ENCODE peak calls at places on chromosomes 2 and 18, in four cellular contexts. C is right cardiac atrium, D is heart left ventricle, U is AG04450. S is an unnamed sample.

GRCh38 chr2:223093436-223093839 is 41.4 kb downstream of the KCNE4 start:
- DNase-seq in C (peak), U (peak), D (peak), S (peak)

GRCh38 chr2:217753460-217754200 is 249.2 kb downstream of the TNS1 start:
- DNase-seq in C (no peak), D (no peak), U (no peak), S (no peak)

GRCh38 chr2:101803945-101804696 is 106.6 kb downstream of the MAP4K4 start:
- DNase-seq in D (no peak), U (no peak), C (no peak), S (no peak)

GRCh38 chr2:239883326-239884050 is 141.7 kb downstream of the NDUFA10 start:
- DNase-seq in C (no peak), D (no peak), U (no peak), S (no peak)

GRCh38 chr2:108907822-108908716 is 81.0 kb downstream of the EDAR start:
- DNase-seq in C (no peak), D (no peak), U (no peak), S (no peak)

GRCh38 chr2:49298230-49298629 is 143.9 kb upstream of the FSHR start:
- DNase-seq in U (no peak), D (no peak), C (no peak), S (no peak)

GRCh38 chr2:191968151-191968550 is 121.3 kb upstream of the CAVIN2 start:
- DNase-seq in D (no peak), C (no peak), U (no peak), S (no peak)

GRCh38 chr18:76565238-76566173 is 70.5 kb upstream of the ZNF516 start:
- DNase-seq in D (peak), U (peak), C (peak), S (peak)

GRCh38 chr2:10700078-10700803 is 10.5 kb upstream of the NOL10 start:
- DNase-seq in U (no peak), C (no peak), D (no peak), S (no peak)

GRCh38 chr2:11099122-11100065 is 55.9 kb upstream of the SLC66A3 start:
- DNase-seq in C (no peak), U (no peak), D (no peak), S (no peak)

GRCh38 chr2:33250417-33251029 is 225.9 kb upstream of the RASGRP3 start:
- DNase-seq in C (no peak), U (no peak), D (no peak), S (no peak)

GRCh38 chr2:162244559-162245031 is 1.4 kb upstream of the FAP start:
- DNase-seq in D (peak), U (no peak), C (peak), S (peak)

GRCh38 chr2:151459368-151459767 is 49.7 kb downstream of the RIF1 start:
- DNase-seq in C (no peak), U (no peak), D (no peak), S (no peak)

GRCh38 chr2:181894381-181894780 is 2.9 kb downstream of the ITPRID2 start:
- DNase-seq in D (no peak), U (no peak), C (no peak), S (no peak)

GRCh38 chr2:181948227-181948626 is 37.4 kb upstream of the PPP1R1C start:
- DNase-seq in U (no peak), C (no peak), D (no peak), S (no peak)

GRCh38 chr2:1512321-1513289 is 99.3 kb downstream of the TPO start:
- DNase-seq in D (no peak), U (no peak), C (no peak), S (no peak)

GRCh38 chr2:40255118-40255517 is 196.8 kb downstream of the SLC8A1 start:
- DNase-seq in C (no peak), D (no peak), U (no peak), S (no peak)

GRCh38 chr18:79518028-79518682 is 122.4 kb downstream of the NFATC1 start:
- DNase-seq in U (no peak), D (peak), C (no peak), S (no peak)

GRCh38 chr2:6148887-6149286 is 456.7 kb downstream of the SOX11 start:
- DNase-seq in D (no peak), U (no peak), C (no peak), S (no peak)

GRCh38 chr18:35099911-35100310 is 58.7 kb downstream of the MAPRE2 start:
- DNase-seq in D (no peak), C (no peak), U (no peak), S (no peak)

GRCh38 chr2:29894822-29895221 is 26.6 kb downstream of the ALK start:
- DNase-seq in C (no peak), U (no peak), D (no peak), S (no peak)

GRCh38 chr18:35519148-35519899 is 21.6 kb upstream of the INO80C start:
- DNase-seq in U (no peak), D (no peak), C (no peak), S (no peak)

GRCh38 chr2:11023326-11024009 is 111.7 kb downstream of the KCNF1 start:
- DNase-seq in C (no peak), U (no peak), D (no peak), S (no peak)

GRCh38 chr18:79714531-79715240 is 35.1 kb downstream of the CTDP1 start:
- DNase-seq in U (no peak), D (no peak), C (no peak), S (no peak)

DNA sequence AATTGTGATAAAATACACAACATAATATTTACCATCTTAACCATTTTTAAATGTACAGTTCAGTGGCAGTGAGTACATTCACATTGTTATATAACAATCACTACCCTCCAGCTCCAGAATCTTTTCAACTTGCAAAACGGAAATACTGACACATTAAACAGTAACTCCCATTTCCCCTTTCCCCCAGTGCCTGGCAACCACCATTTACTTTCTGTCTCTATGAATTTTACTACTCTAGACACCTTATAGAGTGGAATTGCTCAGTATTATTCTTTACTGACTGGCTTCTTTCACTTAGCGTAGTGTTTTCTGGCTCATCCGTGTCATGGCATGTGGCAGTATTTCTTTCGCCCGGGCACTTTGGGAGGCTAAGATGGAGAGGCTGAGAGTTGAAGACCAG is 32.6 kb downstream of the FASTKD2 start:
- DNase-seq in U (no peak), D (no peak), C (no peak), S (no peak)
- H3K27ac ChIP-seq in U (no peak), D (no peak), C (no peak), S (no peak)

DNA sequence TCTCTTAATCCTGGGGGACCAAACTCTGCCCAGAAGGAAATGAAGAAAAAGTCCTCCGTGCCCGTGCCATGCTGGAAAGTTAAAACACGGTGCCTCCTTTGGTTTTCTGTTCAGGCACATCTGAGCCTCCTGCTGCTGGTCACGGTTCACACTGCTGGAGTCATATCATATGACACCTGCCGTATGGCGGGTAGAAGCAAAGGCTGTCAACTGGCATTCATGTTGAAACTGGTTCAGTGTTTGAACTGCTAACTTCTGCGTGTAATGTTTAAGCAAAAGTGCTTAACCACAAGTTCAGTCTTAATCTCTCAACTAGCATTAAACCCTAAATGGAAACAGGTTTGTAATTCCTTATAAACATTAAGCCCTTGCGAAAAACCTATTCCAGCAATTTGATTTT is 3.1 kb downstream of the STK39 start:
- DNase-seq in U (no peak), D (no peak), C (no peak), S (no peak)
- H3K27ac ChIP-seq in U (no peak), D (peak), C (no peak), S (no peak)

GRCh38 chr18:48828201-48828580 is 122.6 kb downstream of the SMAD7 start:
- DNase-seq in U (no peak), C (no peak), D (no peak), S (peak)
- H3K27ac ChIP-seq in U (no peak), C (peak), D (no peak), S (peak)

DNA sequence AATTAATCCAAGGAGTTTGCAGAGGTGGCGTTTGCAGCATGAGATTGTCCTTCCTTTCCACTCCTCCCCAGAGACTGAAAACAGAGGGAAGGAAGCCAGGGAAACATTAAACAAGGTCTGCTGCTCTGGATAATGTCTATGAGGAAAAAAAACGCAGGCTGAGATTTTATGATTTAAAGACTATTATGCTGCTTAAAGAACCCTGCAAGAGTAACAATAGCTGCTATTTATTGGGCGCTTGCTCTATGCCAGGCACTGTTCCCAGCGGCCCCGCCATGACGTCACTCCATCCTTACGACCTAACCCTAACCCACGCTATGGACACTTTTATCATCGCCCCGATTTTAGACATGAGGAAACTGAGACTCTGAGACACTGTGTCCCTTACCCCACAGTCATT is 222.4 kb downstream of the BCL2 start:
- DNase-seq in D (no peak), C (no peak), U (no peak), S (no peak)
- H3K27ac ChIP-seq in D (no peak), C (peak), U (no peak), S (peak)

GRCh38 chr18:7305416-7305815 is 74.5 kb downstream of the LRRC30 start:
- DNase-seq in U (no peak), C (no peak), D (no peak), S (no peak)
- H3K27ac ChIP-seq in U (no peak), C (no peak), D (no peak), S (no peak)

GRCh38 chr2:85308951-85309555 is 18.7 kb downstream of the TGOLN2 start:
- DNase-seq in D (peak), U (no peak), C (peak), S (peak)

GRCh38 chr2:85308201-85308600 is 19.6 kb downstream of the TGOLN2 start:
- DNase-seq in C (no peak), U (no peak), D (no peak), S (no peak)

GRCh38 chr2:85307527-85307897 is 20.3 kb downstream of the TGOLN2 start:
- DNase-seq in U (no peak), D (no peak), C (no peak), S (no peak)

GRCh38 chr2:85310330-85310729 is 17.5 kb downstream of the TGOLN2 start:
- DNase-seq in D (no peak), U (no peak), C (no peak), S (no peak)

GRCh38 chr2:85309699-85310321 is 18.0 kb downstream of the TGOLN2 start:
- DNase-seq in U (no peak), C (no peak), D (no peak), S (peak)
- H3K27ac ChIP-seq in U (peak), C (no peak), D (no peak), S (peak)

DNA sequence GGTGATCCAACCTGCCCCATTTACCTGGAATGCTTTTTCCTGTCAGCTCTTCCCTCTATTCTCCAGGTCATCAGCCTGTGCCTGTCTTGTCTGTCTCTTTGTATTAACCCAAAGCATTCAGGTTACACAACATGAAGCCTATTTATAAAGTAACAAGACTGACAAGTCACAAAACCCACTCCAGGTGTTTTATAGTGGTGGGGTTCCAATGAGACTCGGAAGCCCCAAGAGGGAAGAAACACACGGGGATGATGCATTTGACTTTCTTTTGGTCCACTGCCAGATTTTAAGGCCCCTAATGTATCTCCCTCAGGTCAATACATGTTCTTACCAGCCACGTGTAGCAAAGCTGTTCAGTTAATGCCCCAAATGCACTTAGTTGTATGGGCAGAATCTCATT is 27.5 kb downstream of the TGFA start:
- DNase-seq in U (no peak), D (no peak), C (no peak), S (no peak)
- H3K27ac ChIP-seq in U (no peak), D (no peak), C (no peak), S (no peak)

DNA sequence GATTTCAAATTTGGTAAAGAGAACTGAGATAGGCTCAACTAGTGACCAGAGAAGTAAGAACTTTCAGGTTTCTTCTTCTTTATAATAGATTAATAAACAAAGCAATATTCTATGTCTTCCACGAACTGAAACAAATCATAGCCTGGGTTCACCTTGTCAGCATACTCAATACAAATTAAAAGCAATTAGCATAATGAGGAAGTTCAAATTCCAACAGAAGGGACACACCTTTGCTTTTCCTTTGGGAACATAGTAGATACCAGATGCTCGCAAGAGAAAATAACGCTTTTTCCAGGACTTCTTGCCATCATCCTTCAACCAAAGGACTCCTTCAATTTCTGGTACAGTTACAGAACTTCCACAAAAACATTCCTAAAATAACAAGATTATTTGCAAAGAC is 79.9 kb downstream of the RAPH1 start:
- DNase-seq in C (no peak), U (no peak), D (no peak), S (no peak)
- H3K27ac ChIP-seq in C (no peak), U (no peak), D (no peak), S (no peak)

DNA sequence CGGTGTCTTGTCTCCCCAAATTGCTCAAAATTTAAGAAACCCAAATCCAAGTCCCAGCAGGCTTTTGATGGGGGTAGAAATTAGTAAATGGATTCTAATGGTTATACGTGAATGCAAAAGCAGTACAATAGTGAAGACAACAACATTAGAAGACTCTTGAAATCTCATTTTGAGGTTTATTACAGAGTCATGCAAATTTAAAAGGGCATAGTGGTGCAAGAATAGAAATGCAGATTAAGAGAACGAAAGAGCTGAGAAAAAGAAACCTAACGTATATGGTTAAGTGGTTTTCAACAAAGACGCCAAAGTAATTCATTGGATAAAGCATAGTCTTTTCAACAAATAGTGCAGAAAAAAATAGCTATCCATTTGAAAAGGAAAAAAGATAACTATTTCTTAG is 33.2 kb upstream of the CXXC1 start:
- DNase-seq in C (no peak), D (no peak), U (no peak), S (no peak)
- H3K27ac ChIP-seq in C (no peak), D (no peak), U (no peak), S (no peak)